ENCODE peak calls at places on chromosomes 6 and 20, in eight cellular contexts. H is hepatocyte, M is RWPE2, I is mucosa of descending colon, A is pancreas, D is coronary artery, U is fibroblast of the aortic adventitia, C is body of pancreas. S is an unnamed sample.

GRCh38 chr6:116476021-116476678 is 15.0 kb downstream of the CALHM6 start:
- DNase-seq in H (no peak), M (no peak), I (no peak), A (no peak), D (no peak), U (no peak), C (no peak), S (no peak)

GRCh38 chr6:125191916-125192609 is 38.5 kb downstream of the TPD52L1 start:
- DNase-seq in H (peak; percentile 81), M (no peak), I (peak; percentile 53), A (no peak), D (no peak), U (peak; percentile 86), C (peak; percentile 78), S (peak; percentile 22)

GRCh38 chr6:166025149-166025898 is 142.3 kb downstream of the TBXT start:
- DNase-seq in H (no peak), M (no peak), I (no peak), A (no peak), D (no peak), U (peak; percentile 86), C (no peak), S (peak; percentile 36)

GRCh38 chr20:50744143-50744792 is 12.9 kb downstream of the PARD6B start:
- DNase-seq in H (peak; percentile 92), M (no peak), I (peak; percentile 53), A (no peak), D (peak; percentile 86), U (peak; percentile 91), C (peak; percentile 87), S (peak; percentile 43)

GRCh38 chr20:38926934-38927616 is 858 bp downstream of the FAM83D start:
- DNase-seq in H (no peak), M (no peak), I (no peak), A (no peak), D (no peak), U (peak; percentile 60), C (no peak), S (no peak)

GRCh38 chr20:58144071-58144470 is 84.4 kb downstream of the ANKRD60 start:
- DNase-seq in H (no peak), M (peak; percentile 34), I (no peak), A (no peak), D (peak; percentile 14), U (no peak), C (no peak), S (no peak)

GRCh38 chr6:159097256-159097655 is 52.5 kb upstream of the TAGAP start:
- DNase-seq in H (no peak), M (no peak), I (no peak), A (no peak), D (peak; percentile 9), U (no peak), C (no peak), S (no peak)

GRCh38 chr20:60066438-60066823 is 108.2 kb downstream of the CDH26 start:
- DNase-seq in H (no peak), M (no peak), I (no peak), A (no peak), D (no peak), U (no peak), C (no peak), S (no peak)

GRCh38 chr20:31517373-31517772 is 3.1 kb downstream of the HM13 start:
- DNase-seq in H (peak; percentile 71), M (no peak), I (peak; percentile 55), A (peak; percentile 78), D (no peak), U (peak; percentile 69), C (peak; percentile 84), S (peak; percentile 25)
- TF ChIP-seq CTCF in H (no peak), M (peak; percentile 49), I (no peak), A (no peak), D (no peak), U (peak; percentile 42), C (peak; percentile 22), S (no peak)

GRCh38 chr6:108170607-108171290 is 4.9 kb downstream of the NR2E1 start:
- DNase-seq in H (no peak), M (no peak), I (no peak), A (no peak), D (no peak), U (no peak), C (no peak), S (no peak)

GRCh38 chr6:108169801-108170606 is 4.2 kb downstream of the NR2E1 start:
- DNase-seq in H (no peak), M (no peak), I (no peak), A (no peak), D (no peak), U (no peak), C (no peak), S (no peak)

GRCh38 chr6:108171291-108171917 is 5.6 kb downstream of the NR2E1 start:
- DNase-seq in H (no peak), M (no peak), I (no peak), A (no peak), D (no peak), U (no peak), C (no peak), S (no peak)

GRCh38 chr6:108174371-108175175 is 8.8 kb downstream of the NR2E1 start:
- DNase-seq in H (peak; percentile 75), M (no peak), I (peak; percentile 37), A (peak; percentile 58), D (no peak), U (peak; percentile 51), C (no peak), S (no peak)

DNA sequence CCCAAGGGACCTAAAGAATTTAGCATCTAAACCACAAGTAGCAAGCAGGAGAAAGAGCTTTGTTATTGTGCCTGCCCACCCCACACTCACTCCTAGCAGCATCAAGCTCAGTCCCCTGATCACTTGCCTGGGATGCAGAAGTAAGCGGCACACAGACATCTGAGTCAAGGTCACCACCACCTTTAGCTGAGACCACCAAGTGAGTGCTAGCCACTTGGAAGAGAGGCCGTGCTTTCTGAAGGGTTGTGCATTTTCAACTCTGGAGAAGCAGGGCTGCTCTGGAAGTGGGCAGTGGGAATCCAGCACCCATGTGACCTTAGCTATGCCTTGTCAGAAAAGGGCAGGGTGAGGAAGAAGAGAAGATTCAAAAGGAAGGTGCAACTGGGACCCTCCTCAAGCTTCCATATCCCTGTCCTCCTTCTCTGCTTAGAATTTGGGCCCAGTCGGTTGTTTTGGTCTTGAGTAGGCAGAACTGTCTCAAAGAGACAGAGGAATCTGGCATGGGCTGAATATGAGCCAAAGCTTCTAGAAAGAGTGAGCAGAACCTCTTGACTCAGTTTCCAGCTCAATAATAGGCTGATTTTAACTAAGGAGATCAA is 6.2 kb downstream of the NR2E1 start:
- DNase-seq in H (no peak), M (no peak), I (no peak), A (no peak), D (no peak), U (no peak), C (no peak), S (no peak)
- H3K4me3 ChIP-seq in H (no peak overlapping the region), M (no peak overlapping the region), I (no peak overlapping the region), A (no peak overlapping the region), D (no peak overlapping the region), U (no peak overlapping the region), C (no peak overlapping the region), S (no peak overlapping the region)

GRCh38 chr20:44959896-44960852 is at the start of gene TOMM34:
- DNase-seq in H (peak; percentile 97), M (peak; percentile 100), I (peak; percentile 98), A (peak; percentile 98), D (peak; percentile 92), U (peak; percentile 82), C (peak; percentile 96), S (peak; percentile 96)

GRCh38 chr20:44962483-44962882 is 2.3 kb upstream of the TOMM34 start:
- DNase-seq in H (no peak), M (no peak), I (no peak), A (no peak), D (no peak), U (peak; percentile 4), C (no peak), S (no peak)

GRCh38 chr20:44961868-44962267 is 1.7 kb upstream of the TOMM34 start:
- DNase-seq in H (no peak), M (no peak), I (no peak), A (no peak), D (no peak), U (peak; percentile 33), C (no peak), S (no peak)

GRCh38 chr20:44959082-44959895 is 908 bp downstream of the TOMM34 start:
- DNase-seq in H (peak; percentile 66), M (no peak), I (no peak), A (no peak), D (no peak), U (peak; percentile 47), C (peak; percentile 22), S (no peak)

DNA sequence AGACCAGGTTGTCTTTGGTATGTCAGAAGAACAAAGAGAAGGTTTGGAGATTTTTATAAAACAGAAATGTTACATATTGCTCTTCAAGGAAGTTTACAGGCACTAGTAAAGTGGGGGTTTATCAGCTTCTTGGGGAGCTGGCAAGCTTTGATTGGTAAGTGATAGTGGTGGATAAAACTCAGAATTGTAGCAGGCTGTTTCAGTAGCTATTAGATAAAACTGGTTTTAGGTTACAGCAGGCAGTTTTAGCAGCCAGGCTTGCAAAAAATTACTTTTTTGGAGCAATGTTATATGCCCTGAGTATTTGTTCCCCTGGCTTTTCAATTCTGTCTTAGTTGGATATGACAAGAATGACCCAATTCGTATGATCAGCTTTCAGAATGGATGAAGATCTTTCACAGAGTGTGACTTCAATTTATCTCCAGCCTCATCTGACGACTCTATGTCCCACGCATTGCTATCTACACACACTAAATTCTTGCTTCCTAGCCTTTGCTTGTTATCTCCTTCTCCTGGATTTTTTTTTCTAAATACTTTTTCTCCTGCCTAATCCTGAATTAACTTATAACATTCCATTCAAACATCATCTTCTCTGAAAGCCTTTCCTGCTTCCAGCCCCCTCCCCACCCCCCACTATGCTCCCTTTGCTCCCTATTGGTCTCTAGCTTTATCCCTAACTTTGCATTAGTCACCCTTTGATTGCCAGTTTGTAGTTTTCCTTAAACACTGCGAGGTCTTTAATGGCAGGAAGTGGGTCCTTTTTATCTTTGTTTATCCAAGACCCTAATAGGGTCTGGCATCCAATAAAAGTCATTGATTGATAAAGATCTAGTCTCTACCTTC is 1.0 kb upstream of the TOMM34 start:
- DNase-seq in H (no peak), M (no peak), I (no peak), A (no peak), D (no peak), U (peak; percentile 8), C (no peak), S (no peak)
- TF ChIP-seq CTCF in H (no peak), M (no peak), I (no peak), A (no peak), D (no peak), U (no peak), C (no peak), S (no peak)

DNA sequence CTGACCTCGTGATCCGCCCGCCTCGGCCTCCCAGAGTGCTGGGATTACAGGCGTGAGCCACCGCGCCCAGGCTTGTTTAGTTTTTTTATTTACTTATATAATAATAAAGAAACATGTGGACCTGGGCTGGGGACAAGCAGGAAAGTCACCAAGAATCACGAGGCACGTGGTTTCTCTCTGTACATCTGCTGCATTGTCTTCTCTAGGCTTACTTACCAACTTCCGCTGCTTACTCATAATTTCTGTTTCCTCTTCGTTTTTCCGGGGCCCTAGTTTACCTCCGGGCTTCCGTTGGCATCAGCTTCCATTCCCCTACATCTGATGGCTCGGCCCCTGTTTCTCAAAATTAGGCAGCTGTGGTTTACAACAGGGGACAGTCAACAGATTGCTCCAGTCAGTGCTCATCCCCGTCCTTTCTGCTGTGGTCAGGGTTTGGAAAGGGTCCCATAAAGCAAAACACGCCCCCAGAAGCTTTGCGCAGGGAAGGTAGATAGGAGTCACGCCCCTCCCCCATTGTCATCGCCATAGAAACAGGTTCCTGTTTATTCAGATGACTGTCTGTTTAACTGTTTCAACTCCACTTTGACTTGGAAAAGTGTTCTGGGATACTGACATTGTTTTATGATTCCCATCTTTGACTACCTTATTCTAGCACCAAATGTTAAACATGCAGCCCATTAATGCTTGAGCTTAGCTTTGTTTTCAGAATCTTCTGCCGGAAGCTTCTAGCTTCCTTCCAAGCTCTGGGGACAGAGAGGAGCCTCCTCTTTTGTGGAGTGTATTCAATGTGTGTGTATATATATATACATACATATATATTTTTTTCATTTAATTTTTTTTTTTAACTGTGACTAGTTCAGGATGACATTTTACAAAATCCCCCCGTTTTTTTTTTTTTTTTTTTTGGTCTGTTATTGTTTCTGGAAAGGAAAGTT is 32.0 kb upstream of the TXLNB start:
- DNase-seq in H (peak; percentile 51), M (no peak), I (peak; percentile 51), A (no peak), D (peak; percentile 76), U (no peak), C (peak; percentile 71), S (peak; percentile 59)
- H3K4me3 ChIP-seq in H (no peak overlapping the region), M (no peak overlapping the region), I (no peak overlapping the region), A (no peak overlapping the region), D (peak overlapping the region; percentile 41), U (no peak overlapping the region), C (no peak overlapping the region), S (peak overlapping the region; percentile 45)

S was measured in left ventricle myocardium inferior.